ENCODE peak calls at places on chromosomes 16 and 17, in eight cellular contexts. A is naive thymus-derived CD4-positive, alpha-beta T cell; M is GM04503; E is ureter; C is NCI-H1436; W is frontal cortex; D is uterus; S is stimulated activated CD4-positive, alpha-beta T cell treated with anti-CD3 and anti-CD28 coated beads, TNF-alpha, amount 100 ng/mL, for 48 hours. V is an unnamed sample.

GRCh38 chr17:42121066-42121769 is at the start of gene KAT2A:
- DNase-seq in A (peak; percentile 67), M (no peak), E (peak; percentile 78), C (peak; percentile 79), W (peak; percentile 96), D (peak; percentile 76), S (peak; percentile 71), V (no peak)

GRCh38 chr17:75652934-75653549 is 13.9 kb downstream of the RECQL5 start:
- DNase-seq in A (peak; percentile 28), M (no peak), E (no peak), C (peak; percentile 35), W (no peak), D (no peak), S (no peak), V (no peak)

GRCh38 chr17:45410144-45411091 is 22.3 kb downstream of the ARHGAP27 start:
- DNase-seq in A (peak; percentile 58), M (no peak), E (no peak), C (no peak), W (no peak), D (no peak), S (peak; percentile 57), V (no peak)

GRCh38 chr17:41133880-41134735 is 6.2 kb downstream of the KRTAP4-6 start:
- DNase-seq in A (peak; percentile 60), M (no peak), E (no peak), C (no peak), W (no peak), D (no peak), S (no peak), V (no peak)

GRCh38 chr17:29567362-29568330 is 809 bp upstream of the ABHD15 start:
- DNase-seq in A (peak; percentile 69), M (no peak), E (peak; percentile 76), C (peak; percentile 70), W (peak; percentile 71), D (peak; percentile 51), S (peak; percentile 73), V (no peak)

GRCh38 chr16:86443508-86444130 is 66.7 kb upstream of the FOXF1 start:
- DNase-seq in A (no peak), M (no peak), E (no peak), C (no peak), W (no peak), D (no peak), S (no peak), V (no peak)

GRCh38 chr17:38730526-38731379 is 612 bp downstream of the CISD3 start:
- DNase-seq in A (peak; percentile 27), M (no peak), E (peak; percentile 85), C (peak; percentile 60), W (no peak), D (peak; percentile 78), S (no peak), V (no peak)

GRCh38 chr17:14760719-14761425 is 460.0 kb downstream of the HS3ST3B1 start:
- DNase-seq in A (no peak), M (peak; percentile 27), E (no peak), C (no peak), W (no peak), D (no peak), S (no peak), V (no peak)

GRCh38 chr16:47571049-47571448 is 109.9 kb downstream of the PHKB start:
- DNase-seq in A (no peak), M (no peak), E (no peak), C (no peak), W (no peak), D (no peak), S (no peak), V (no peak)

GRCh38 chr17:12085076-12085949 is 64.6 kb downstream of the MAP2K4 start:
- DNase-seq in A (no peak), M (no peak), E (no peak), C (no peak), W (no peak), D (no peak), S (no peak), V (no peak)

GRCh38 chr17:3892095-3892998 is 506 bp downstream of the CAMKK1 start:
- DNase-seq in A (peak; percentile 87), M (no peak), E (peak; percentile 85), C (peak; percentile 44), W (peak; percentile 72), D (peak; percentile 89), S (peak; percentile 46), V (no peak)

GRCh38 chr16:54284931-54285413 is 1.6 kb downstream of the IRX3 start:
- DNase-seq in A (no peak), M (no peak), E (no peak), C (no peak), W (no peak), D (no peak), S (no peak), V (no peak)

GRCh38 chr16:89431158-89431584 is 59.2 kb downstream of the ANKRD11 start:
- DNase-seq in A (no peak), M (peak; percentile 67), E (no peak), C (no peak), W (no peak), D (no peak), S (no peak), V (peak; percentile 38)

GRCh38 chr17:2174471-2175293 is 119.8 kb downstream of the HIC1 start:
- DNase-seq in A (no peak), M (peak; percentile 56), E (peak; percentile 69), C (no peak), W (no peak), D (peak; percentile 75), S (no peak), V (peak; percentile 52)

GRCh38 chr16:84582958-84583516 is 34.8 kb downstream of the COTL1 start:
- DNase-seq in A (no peak), M (no peak), E (no peak), C (no peak), W (no peak), D (no peak), S (no peak), V (no peak)

GRCh38 chr17:8887834-8888703 is 20.6 kb upstream of the PIK3R6 start:
- DNase-seq in A (no peak), M (no peak), E (no peak), C (no peak), W (no peak), D (no peak), S (no peak), V (no peak)

GRCh38 chr16:50692999-50693781 is at the start of gene NOD2:
- DNase-seq in A (peak; percentile 24), M (no peak), E (no peak), C (no peak), W (no peak), D (no peak), S (no peak), V (no peak)

GRCh38 chr16:73254983-73255382 is 207.1 kb upstream of the ZFHX3 start:
- DNase-seq in A (no peak), M (no peak), E (no peak), C (no peak), W (no peak), D (no peak), S (no peak), V (no peak)

GRCh38 chr17:27421111-27421510 is 35.1 kb upstream of the KSR1 start:
- DNase-seq in A (no peak), M (no peak), E (no peak), C (no peak), W (no peak), D (no peak), S (no peak), V (no peak)

GRCh38 chr16:82361885-82362284 is 191.9 kb upstream of the MPHOSPH6 start:
- DNase-seq in A (no peak), M (no peak), E (no peak), C (no peak), W (no peak), D (no peak), S (no peak), V (no peak)

GRCh38 chr17:73901661-73902415 is 257.6 kb upstream of the SDK2 start:
- DNase-seq in A (peak; percentile 5), M (no peak), E (peak; percentile 60), C (peak; percentile 90), W (no peak), D (no peak), S (peak; percentile 28), V (no peak)

GRCh38 chr16:27806986-27807385 is 256.5 kb downstream of the GSG1L start:
- DNase-seq in A (no peak), M (no peak), E (no peak), C (no peak), W (no peak), D (no peak), S (no peak), V (no peak)

GRCh38 chr17:19714542-19715411 is 1.6 kb downstream of the SLC47A2 start:
- DNase-seq in A (no peak), M (no peak), E (no peak), C (no peak), W (no peak), D (no peak), S (no peak), V (no peak)

GRCh38 chr16:66131156-66131807 is 235.2 kb upstream of the CDH5 start:
- DNase-seq in A (no peak), M (no peak), E (no peak), C (no peak), W (no peak), D (no peak), S (no peak), V (no peak)

GRCh38 chr17:12922120-12922519 is 95.7 kb downstream of the ELAC2 start:
- DNase-seq in A (no peak), M (no peak), E (no peak), C (no peak), W (no peak), D (no peak), S (no peak), V (no peak)

GRCh38 chr16:1976951-1977874 is 4.1 kb downstream of the NOXO1 start:
- DNase-seq in A (no peak), M (no peak), E (no peak), C (no peak), W (no peak), D (no peak), S (no peak), V (no peak)

GRCh38 chr16:47370536-47370935 is 90.3 kb downstream of the ITFG1 start:
- DNase-seq in A (no peak), M (no peak), E (no peak), C (no peak), W (no peak), D (no peak), S (no peak), V (no peak)

GRCh38 chr16:69863882-69864281 is 87.3 kb upstream of the CLEC18A start:
- DNase-seq in A (no peak), M (no peak), E (no peak), C (no peak), W (no peak), D (no peak), S (no peak), V (no peak)

GRCh38 chr17:66837226-66837625 is 2.3 kb downstream of the CACNG5 start:
- DNase-seq in A (no peak), M (no peak), E (no peak), C (no peak), W (no peak), D (no peak), S (no peak), V (no peak)

GRCh38 chr16:78213751-78214150 is 114.3 kb downstream of the WWOX start:
- DNase-seq in A (no peak), M (no peak), E (no peak), C (no peak), W (no peak), D (no peak), S (no peak), V (no peak)

GRCh38 chr17:42132941-42133340 is 10.3 kb downstream of the HSPB9 start:
- DNase-seq in A (no peak), M (peak; percentile 77), E (peak; percentile 73), C (no peak), W (peak; percentile 59), D (no peak), S (no peak), V (peak; percentile 63)

GRCh38 chr16:27222499-27223225 is 19.3 kb downstream of the KDM8 start:
- DNase-seq in A (no peak), M (peak; percentile 82), E (no peak), C (no peak), W (no peak), D (peak; percentile 63), S (no peak), V (no peak)

GRCh38 chr17:55617441-55617840 is 105.2 kb downstream of the TMEM100 start:
- DNase-seq in A (no peak), M (no peak), E (no peak), C (no peak), W (no peak), D (no peak), S (no peak), V (no peak)

GRCh38 chr16:2056681-2057407 is 9.1 kb downstream of the TSC2 start:
- DNase-seq in A (no peak), M (no peak), E (no peak), C (no peak), W (no peak), D (no peak), S (no peak), V (no peak)

V was measured in AG09309.